ENCODE peak calls at places on chromosome 9, in eight cellular contexts. G is keratinocyte, C is fibroblast of pulmonary artery, Z is coronary artery, N is AG09319, W is OCI-LY7, S is heart left ventricle, M is IMR-90. V is an unnamed sample.

GRCh38 chr9:36141288-36141687 is 4.8 kb downstream of the GLIPR2 start:
- DNase-seq in S (no peak), C (peak), M (peak), N (no peak), G (no peak), W (no peak), Z (no peak), V (no peak)

GRCh38 chr9:33448159-33448511 is 742 bp upstream of the AQP3 start:
- DNase-seq in C (no peak), G (peak), M (no peak), Z (no peak), N (no peak), W (no peak), S (no peak), V (no peak)

GRCh38 chr9:72856985-72857631 is 95.7 kb downstream of the ALDH1A1 start:
- DNase-seq in M (peak), G (peak), W (peak), Z (no peak), S (peak), N (peak), C (peak), V (peak)

GRCh38 chr9:115030006-115030405 is 88.0 kb downstream of the TNC start:
- DNase-seq in Z (no peak), N (no peak), M (no peak), G (no peak), C (no peak), W (no peak), S (no peak), V (no peak)

GRCh38 chr9:131837316-131837715 is 97.4 kb upstream of the RAPGEF1 start:
- DNase-seq in G (no peak), N (no peak), C (no peak), W (no peak), Z (no peak), S (peak), M (no peak), V (peak)

GRCh38 chr9:81032030-81032572 is 657.2 kb downstream of the TLE1 start:
- DNase-seq in M (peak), N (no peak), S (peak), C (peak), W (peak), Z (no peak), G (peak), V (no peak)

GRCh38 chr9:130447193-130447816 is 2.5 kb downstream of the ASS1 start:
- DNase-seq in N (no peak), M (no peak), S (no peak), W (no peak), Z (no peak), G (no peak), C (no peak), V (no peak)

GRCh38 chr9:127853312-127854168 is 918 bp downstream of the ENG start:
- DNase-seq in N (no peak), M (no peak), Z (no peak), G (no peak), S (no peak), C (no peak), W (no peak), V (no peak)

GRCh38 chr9:136925414-136926153 is 19.0 kb downstream of the FBXW5 start:
- DNase-seq in N (no peak), G (no peak), Z (no peak), W (no peak), C (no peak), S (peak), M (no peak), V (no peak)

GRCh38 chr9:100427366-100428263 is 672 bp downstream of the MSANTD3 start:
- DNase-seq in Z (no peak), N (no peak), M (peak), C (peak), W (no peak), G (no peak), S (peak), V (peak)

GRCh38 chr9:98635374-98635773 is 73.4 kb downstream of the GABBR2 start:
- DNase-seq in C (peak), M (peak), S (no peak), W (no peak), Z (no peak), G (peak), N (no peak), V (no peak)

GRCh38 chr9:109440797-109441287 is 57.3 kb downstream of the PTPN3 start:
- DNase-seq in N (peak), Z (no peak), M (peak), G (peak), W (peak), S (no peak), C (peak), V (peak)

GRCh38 chr9:68794898-68795297 is 89.9 kb downstream of the PIP5K1B start:
- DNase-seq in M (no peak), W (no peak), S (no peak), G (no peak), N (no peak), C (no peak), Z (no peak), V (no peak)

DNA sequence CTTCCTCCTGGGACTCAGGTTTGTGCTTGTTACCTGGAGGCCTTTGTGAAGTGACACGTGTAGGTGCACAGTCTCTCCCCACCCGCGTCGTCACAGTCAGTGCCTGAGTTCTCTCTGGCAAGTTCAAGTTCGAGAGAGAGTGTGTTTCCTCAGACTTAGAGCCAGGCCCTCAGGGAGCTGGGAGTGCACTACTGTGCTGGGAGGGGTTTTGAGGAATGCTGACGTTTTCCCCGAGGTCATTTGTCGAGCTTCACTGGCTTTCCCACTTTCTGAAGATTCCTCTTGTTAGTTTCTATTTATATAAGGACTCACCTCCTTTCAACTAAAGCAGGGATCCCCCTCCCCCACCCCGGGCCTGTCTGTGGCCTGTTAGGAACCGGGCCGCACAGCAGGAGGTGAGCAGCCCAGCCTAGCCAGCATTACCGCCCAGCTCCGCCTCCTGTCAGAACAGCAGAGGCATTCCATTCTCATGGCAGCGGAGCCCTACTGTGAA is 209.2 kb downstream of the DIRAS2 start:
- DNase-seq in N (no peak), M (no peak), Z (no peak), C (peak), W (no peak), G (peak), S (no peak), V (peak)
- TF ChIP-seq CTCF in N (no peak), M (no peak), Z (no peak), C (no peak), W (no peak), G (no peak), S (no peak), V (no peak)

GRCh38 chr9:112743216-112743835 is 7.2 kb upstream of the SNX30 start:
- DNase-seq in S (no peak), M (no peak), G (no peak), C (no peak), Z (no peak), N (no peak), W (peak), V (no peak)
- TF ChIP-seq CTCF in S (no peak), M (peak), G (peak), C (peak), Z (no peak), N (peak), W (peak), V (no peak)

GRCh38 chr9:21901538-21901937 is 92.7 kb downstream of the CDKN2A start:
- DNase-seq in C (no peak), W (no peak), M (no peak), N (no peak), Z (no peak), G (no peak), S (no peak), V (no peak)
- TF ChIP-seq CTCF in C (no peak), W (no peak), M (no peak), N (no peak), Z (no peak), G (no peak), S (no peak), V (no peak)

DNA sequence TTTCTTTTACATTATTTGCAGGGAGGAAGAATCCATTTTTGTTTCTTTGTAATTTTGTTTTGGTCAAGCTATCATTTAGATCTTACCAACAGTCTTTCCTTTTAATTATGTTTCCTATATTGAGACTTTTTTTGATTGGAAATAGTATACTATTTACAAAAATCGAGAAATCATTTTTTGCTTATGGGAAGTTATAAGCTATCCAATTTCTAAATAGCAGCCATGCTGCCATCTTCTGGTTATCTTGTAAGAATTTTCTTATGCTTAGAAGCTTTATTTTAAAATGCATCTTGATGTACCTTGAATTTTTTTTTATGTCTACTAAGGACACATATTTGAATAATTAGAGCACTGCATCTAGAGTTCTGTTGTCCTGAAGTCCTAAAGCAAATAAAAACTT is 821.2 kb downstream of the PTPRD start:
- DNase-seq in Z (no peak), W (peak), C (peak), G (no peak), S (no peak), M (no peak), N (no peak), V (no peak)
- TF ChIP-seq CTCF in Z (no peak), W (peak), C (no peak), G (no peak), S (peak), M (no peak), N (peak), V (no peak)

GRCh38 chr9:14652729-14653377 is 40.4 kb downstream of the ZDHHC21 start:
- DNase-seq in N (no peak), C (peak), S (no peak), W (peak), M (peak), G (no peak), Z (no peak), V (no peak)
- TF ChIP-seq CTCF in N (peak), C (peak), S (peak), W (peak), M (peak), G (peak), Z (no peak), V (peak)

GRCh38 chr9:113148377-113148715 is 2.5 kb upstream of the SLC31A2 start:
- DNase-seq in S (no peak), W (no peak), C (no peak), M (no peak), G (no peak), Z (no peak), N (no peak), V (no peak)

GRCh38 chr9:113151696-113152630 is 1.2 kb downstream of the SLC31A2 start:
- DNase-seq in N (no peak), M (no peak), Z (no peak), C (no peak), W (no peak), G (no peak), S (no peak), V (no peak)

GRCh38 chr9:113148996-113149960 is 1.5 kb upstream of the SLC31A2 start:
- DNase-seq in C (no peak), Z (no peak), N (no peak), G (no peak), W (no peak), M (no peak), S (no peak), V (no peak)

GRCh38 chr9:113152699-113153098 is 1.9 kb downstream of the SLC31A2 start:
- DNase-seq in G (peak), N (no peak), W (no peak), C (no peak), S (no peak), Z (no peak), M (no peak), V (no peak)

GRCh38 chr9:113150670-113151591 is at the start of gene SLC31A2:
- DNase-seq in M (peak), N (peak), Z (peak), S (peak), C (peak), G (no peak), W (peak), V (peak)
- TF ChIP-seq CTCF in M (peak), N (peak), Z (no peak), S (peak), C (no peak), G (peak), W (peak), V (no peak)

V was measured in endothelial cell.